ENCODE peak calls at places on chromosome 20, in four cellular contexts. B is thoracic aorta, V is cardiac muscle cell, K is GM12864. X is an unnamed sample.

GRCh38 chr20:63326314-63327228 is 33.6 kb downstream of the COL20A1 start:
- DNase-seq in V (no peak), B (no peak), K (no peak), X (no peak)

GRCh38 chr20:63235399-63235983 is at the start of gene BIRC7:
- DNase-seq in V (no peak), B (no peak), K (no peak), X (no peak)

GRCh38 chr20:58511364-58511763 is 3.8 kb downstream of the APCDD1L start:
- DNase-seq in V (no peak), B (no peak), K (no peak), X (peak)

GRCh38 chr20:18314786-18315406 is 26.6 kb downstream of the ZNF133 start:
- DNase-seq in B (no peak), K (no peak), V (no peak), X (peak)

GRCh38 chr20:12605751-12606150 is 403.0 kb upstream of the SPTLC3 start:
- DNase-seq in V (no peak), B (no peak), K (no peak), X (no peak)

GRCh38 chr20:48463096-48463710 is 364.6 kb downstream of the PREX1 start:
- DNase-seq in K (no peak), B (no peak), V (no peak), X (peak)

GRCh38 chr20:38631155-38632022 is 29.8 kb downstream of the ARHGAP40 start:
- DNase-seq in B (no peak), V (no peak), K (no peak), X (no peak)

GRCh38 chr20:38748097-38748862 is at the start of gene ACTR5:
- DNase-seq in V (peak), B (peak), K (peak), X (peak)

GRCh38 chr20:47315339-47315662 is 41.2 kb downstream of the ZMYND8 start:
- DNase-seq in K (no peak), V (no peak), B (no peak), X (peak)

GRCh38 chr20:33897313-33897912 is 86.3 kb downstream of the CHMP4B start:
- DNase-seq in B (no peak), K (no peak), V (no peak), X (no peak)

GRCh38 chr20:38554986-38555385 is 26.0 kb upstream of the ADIG start:
- DNase-seq in K (no peak), V (no peak), B (no peak), X (no peak)

GRCh38 chr20:14521436-14521835 is 184.0 kb upstream of the FLRT3 start:
- DNase-seq in V (no peak), K (no peak), B (no peak), X (peak)

GRCh38 chr20:24815931-24816330 is 133.1 kb upstream of the CST7 start:
- DNase-seq in K (no peak), V (no peak), B (no peak), X (no peak)

GRCh38 chr20:58179432-58180099 is 48.9 kb downstream of the ANKRD60 start:
- DNase-seq in V (peak), K (no peak), B (no peak), X (peak)

GRCh38 chr20:61210862-61211261 is 41.2 kb upstream of the CDH4 start:
- DNase-seq in B (no peak), K (no peak), V (no peak), X (no peak)

GRCh38 chr20:41386502-41387427 is 20.1 kb upstream of the EMILIN3 start:
- DNase-seq in V (no peak), K (no peak), B (no peak), X (peak)

GRCh38 chr20:46999821-47000465 is 105.3 kb downstream of the EYA2 start:
- DNase-seq in V (no peak), B (no peak), K (no peak), X (no peak)

GRCh38 chr20:35709269-35709668 is 10.1 kb downstream of the ROMO1 start:
- DNase-seq in B (no peak), V (no peak), K (no peak), X (no peak)

GRCh38 chr20:48008850-48009535 is 223.7 kb upstream of the SULF2 start:
- DNase-seq in V (no peak), B (no peak), K (no peak), X (no peak)

GRCh38 chr20:10332656-10333421 is 101.2 kb downstream of the MKKS start:
- DNase-seq in B (no peak), V (no peak), K (no peak), X (peak)

GRCh38 chr20:23340524-23340923 is 10.1 kb upstream of the NXT1 start:
- DNase-seq in B (peak), V (peak), K (no peak), X (peak)

GRCh38 chr20:6053776-6054688 is at the start of gene LRRN4:
- DNase-seq in V (peak), K (no peak), B (no peak), X (peak)

GRCh38 chr20:63682384-63683139 is 13.9 kb upstream of the TNFRSF6B start:
- DNase-seq in B (peak), K (no peak), V (no peak), X (peak)

GRCh38 chr20:36349384-36350170 is 43.4 kb downstream of the DLGAP4 start:
- DNase-seq in V (no peak), B (no peak), K (no peak), X (no peak)

GRCh38 chr20:33339515-33340058 is 56.6 kb downstream of the BPIFB1 start:
- DNase-seq in B (no peak), K (no peak), V (no peak), X (no peak)

GRCh38 chr20:34369265-34369664 is 6.2 kb downstream of the ITCH start:
- DNase-seq in V (no peak), B (no peak), K (no peak), X (no peak)

GRCh38 chr20:10427060-10427692 is 6.8 kb downstream of the MKKS start:
- DNase-seq in V (peak), B (no peak), K (no peak), X (peak)

GRCh38 chr20:32040142-32040953 is 11.7 kb upstream of the HCK start:
- DNase-seq in B (no peak), K (no peak), V (peak), X (no peak)

GRCh38 chr20:17859616-17860232 is 108.9 kb downstream of the SNX5 start:
- DNase-seq in V (peak), K (no peak), B (no peak), X (no peak)

GRCh38 chr20:19512886-19513285 is 245.2 kb upstream of the RIN2 start:
- DNase-seq in K (no peak), B (no peak), V (no peak), X (no peak)

GRCh38 chr20:47198254-47198671 is 158.2 kb downstream of the ZMYND8 start:
- DNase-seq in V (no peak), B (no peak), K (no peak), X (no peak)

GRCh38 chr20:25227317-25227831 is 20.5 kb upstream of the PYGB start:
- DNase-seq in B (no peak), V (peak), K (no peak), X (peak)

GRCh38 chr20:13741879-13742278 is 42.8 kb downstream of the ESF1 start:
- DNase-seq in K (no peak), V (no peak), B (no peak), X (no peak)

GRCh38 chr20:57600324-57601210 is 19.7 kb downstream of the ZBP1 start:
- DNase-seq in B (no peak), K (no peak), V (no peak), X (no peak)

GRCh38 chr20:47568019-47568418 is 66.3 kb downstream of the NCOA3 start:
- DNase-seq in K (no peak), V (peak), B (no peak), X (peak)

GRCh38 chr20:62123450-62124118 is 1.3 kb downstream of the LSM14B start:
- DNase-seq in B (no peak), K (no peak), V (no peak), X (no peak)

DNA sequence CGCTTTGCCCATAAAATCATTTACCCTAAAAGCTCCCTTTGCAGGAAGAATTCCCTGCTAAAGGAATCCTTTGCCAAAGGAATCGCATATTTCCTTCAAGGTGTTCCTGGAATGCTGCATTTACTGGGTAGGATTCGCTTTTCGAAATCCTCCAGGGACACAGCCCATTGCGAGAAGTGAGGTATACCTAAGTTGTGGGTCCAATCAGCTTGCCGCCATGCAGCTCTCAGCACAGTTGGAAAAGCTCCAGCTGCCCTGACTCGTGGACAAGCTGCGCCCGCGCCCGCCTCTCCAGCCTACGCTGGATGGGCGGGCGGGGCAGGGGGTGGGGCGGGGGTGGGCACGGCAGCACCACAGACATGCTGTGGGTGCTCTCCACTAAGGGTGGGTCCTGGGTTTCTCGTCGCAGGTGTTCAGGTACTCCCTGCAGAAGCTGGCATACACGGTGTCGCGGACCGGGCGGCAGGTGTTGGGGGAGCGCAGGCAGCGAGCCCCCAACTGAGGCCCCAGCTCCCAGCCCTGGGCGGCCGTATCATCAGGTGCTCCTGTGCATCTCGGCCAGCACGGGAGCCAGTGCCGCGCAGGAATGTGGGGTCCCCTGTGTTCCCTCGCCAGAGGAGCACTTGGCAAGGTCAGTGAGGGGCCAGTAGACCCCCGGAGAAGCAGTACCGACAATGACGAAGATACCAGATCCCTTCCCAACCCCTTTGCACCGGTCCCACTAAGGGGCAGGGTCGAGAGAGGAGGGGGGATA is 1.4 kb downstream of the NNAT start:
- DNase-seq in V (peak), K (no peak), B (no peak), X (no peak)
- H3K4me3 ChIP-seq in V (peak), K (no peak), B (no peak), X (no peak)

GRCh38 chr20:50389437-50389807 is 120.8 kb upstream of the PTPN1 start:
- DNase-seq in B (no peak), K (no peak), V (no peak), X (no peak)
- TF ChIP-seq CTCF in B (no peak), K (no peak), V (no peak), X (no peak)

GRCh38 chr20:56391596-56392281 is at the start of gene AURKA:
- DNase-seq in K (no peak), V (peak), B (no peak), X (peak)
- H3K4me3 ChIP-seq in K (peak), V (peak), B (peak), X (peak)

GRCh38 chr20:44911264-44911921 is 1.5 kb downstream of the PABPC1L start:
- DNase-seq in V (peak), B (no peak), K (no peak), X (peak)
- TF ChIP-seq CTCF in V (peak), B (no peak), K (peak), X (peak)

GRCh38 chr20:3160418-3160817 is 753 bp upstream of the FASTKD5 start:
- DNase-seq in B (no peak), V (no peak), K (no peak), X (no peak)
- H3K4me3 ChIP-seq in B (peak), V (peak), K (peak), X (no peak)

GRCh38 chr20:7993703-7994102 is 25.9 kb downstream of the TMX4 start:
- DNase-seq in K (no peak), V (no peak), B (no peak), X (no peak)

GRCh38 chr20:7984192-7984591 is 35.4 kb downstream of the TMX4 start:
- DNase-seq in K (no peak), V (no peak), B (no peak), X (no peak)

GRCh38 chr20:7993238-7993637 is 26.3 kb downstream of the TMX4 start:
- DNase-seq in B (no peak), K (no peak), V (no peak), X (no peak)

GRCh38 chr20:7985916-7986315 is 33.6 kb downstream of the TMX4 start:
- DNase-seq in V (no peak), B (no peak), K (no peak), X (no peak)

GRCh38 chr20:7989379-7989778 is 30.2 kb downstream of the TMX4 start:
- DNase-seq in K (no peak), V (no peak), B (no peak), X (peak)
- TF ChIP-seq CTCF in K (no peak), V (no peak), B (no peak), X (no peak)

GRCh38 chr20:53940883-53941546 is 129.4 kb downstream of the BCAS1 start:
- DNase-seq in K (no peak), V (no peak), B (no peak), X (peak)

GRCh38 chr20:53938739-53939138 is 131.7 kb downstream of the BCAS1 start:
- DNase-seq in K (no peak), V (no peak), B (no peak), X (no peak)

GRCh38 chr20:53937929-53938367 is 132.4 kb downstream of the BCAS1 start:
- DNase-seq in B (no peak), V (no peak), K (no peak), X (no peak)

GRCh38 chr20:53940356-53940694 is 130.1 kb downstream of the BCAS1 start:
- DNase-seq in K (no peak), B (no peak), V (no peak), X (no peak)

DNA sequence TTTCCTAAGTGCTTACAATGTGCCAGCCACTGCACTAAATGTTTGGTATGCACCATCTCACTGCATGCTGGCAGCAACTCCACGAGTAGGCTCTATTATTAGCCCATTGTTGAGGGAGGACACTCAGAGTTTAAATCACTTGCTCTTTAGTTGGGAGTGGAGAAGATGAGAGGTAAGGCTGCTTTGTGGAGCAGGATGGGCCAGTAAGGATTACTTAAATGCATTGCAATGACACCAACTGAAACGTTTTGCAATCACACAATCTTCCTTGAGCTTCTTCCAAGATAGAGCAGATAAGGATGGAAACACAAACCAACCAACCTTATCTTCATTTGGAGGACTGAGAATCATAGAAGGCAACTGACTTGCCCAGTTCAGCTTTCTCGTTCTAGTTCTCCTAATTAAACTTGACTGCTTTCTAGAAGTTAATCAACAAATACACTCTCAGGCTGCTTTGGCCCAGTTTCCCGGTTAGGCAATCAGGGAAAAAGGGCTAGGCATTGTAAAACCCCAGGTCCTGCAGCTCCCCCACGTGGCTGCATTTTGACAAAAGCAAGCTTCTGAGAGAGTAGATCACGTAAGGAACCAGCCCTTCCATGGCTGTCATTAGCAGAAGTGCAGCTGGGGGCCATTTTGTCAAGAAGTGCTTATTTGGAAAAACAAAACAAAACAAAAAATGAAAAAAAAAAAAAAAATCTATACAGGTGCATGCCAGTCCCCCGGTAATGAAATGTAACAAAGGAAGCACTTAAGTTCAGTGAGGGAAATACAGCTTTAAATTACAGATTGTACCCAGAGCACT is 130.6 kb downstream of the BCAS1 start:
- DNase-seq in K (peak), V (peak), B (peak), X (peak)
- H3K4me3 ChIP-seq in K (peak), V (peak), B (peak), X (no peak)

GRCh38 chr20:2086177-2086979 is 15.2 kb upstream of the STK35 start:
- DNase-seq in B (no peak), K (no peak), V (no peak), X (no peak)
- TF ChIP-seq CTCF in B (no peak), K (no peak), V (peak), X (peak)

DNA sequence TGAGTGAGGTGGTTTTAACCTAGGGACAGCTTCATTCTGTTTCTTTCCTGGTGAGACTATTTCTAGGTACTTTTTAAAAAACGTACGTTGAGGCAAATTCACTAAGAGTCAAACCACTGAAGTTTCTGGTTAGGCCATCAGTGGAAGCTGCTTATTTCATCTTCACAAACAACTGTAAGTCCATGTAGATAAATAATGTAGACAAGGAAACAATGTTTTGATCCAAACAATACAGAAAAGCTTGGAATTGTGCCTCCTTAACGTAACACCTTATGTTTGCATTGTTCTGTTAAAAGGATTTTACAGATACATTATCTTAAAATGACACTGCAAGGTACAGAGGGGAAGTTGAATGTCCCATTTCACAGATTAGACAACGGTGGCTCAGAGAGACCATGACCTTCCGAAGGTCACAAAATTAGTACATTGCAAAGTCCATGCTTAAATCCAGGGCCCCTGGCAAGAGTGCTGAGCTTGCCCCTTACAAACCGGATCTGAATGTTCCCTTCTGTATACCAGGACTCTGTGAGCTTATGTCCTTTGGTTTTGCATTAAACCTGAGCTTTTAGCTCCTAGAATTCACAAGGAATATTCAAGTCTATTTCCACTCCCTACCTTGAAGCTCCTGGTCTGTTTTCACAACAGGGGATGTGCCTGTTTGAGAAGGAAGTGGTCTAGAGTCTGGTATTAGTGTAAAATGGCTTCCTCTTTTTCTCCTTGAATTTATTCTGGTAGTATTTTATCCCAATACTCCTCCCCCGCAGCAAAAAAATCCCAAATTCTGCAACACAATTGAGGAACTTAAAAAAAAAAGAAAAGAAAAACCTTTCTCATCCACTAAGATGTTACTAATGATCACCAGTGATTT is 28.8 kb upstream of the ZNF217 start:
- DNase-seq in B (no peak), K (no peak), V (no peak), X (no peak)
- H3K4me3 ChIP-seq in B (peak), K (peak), V (no peak), X (no peak)

DNA sequence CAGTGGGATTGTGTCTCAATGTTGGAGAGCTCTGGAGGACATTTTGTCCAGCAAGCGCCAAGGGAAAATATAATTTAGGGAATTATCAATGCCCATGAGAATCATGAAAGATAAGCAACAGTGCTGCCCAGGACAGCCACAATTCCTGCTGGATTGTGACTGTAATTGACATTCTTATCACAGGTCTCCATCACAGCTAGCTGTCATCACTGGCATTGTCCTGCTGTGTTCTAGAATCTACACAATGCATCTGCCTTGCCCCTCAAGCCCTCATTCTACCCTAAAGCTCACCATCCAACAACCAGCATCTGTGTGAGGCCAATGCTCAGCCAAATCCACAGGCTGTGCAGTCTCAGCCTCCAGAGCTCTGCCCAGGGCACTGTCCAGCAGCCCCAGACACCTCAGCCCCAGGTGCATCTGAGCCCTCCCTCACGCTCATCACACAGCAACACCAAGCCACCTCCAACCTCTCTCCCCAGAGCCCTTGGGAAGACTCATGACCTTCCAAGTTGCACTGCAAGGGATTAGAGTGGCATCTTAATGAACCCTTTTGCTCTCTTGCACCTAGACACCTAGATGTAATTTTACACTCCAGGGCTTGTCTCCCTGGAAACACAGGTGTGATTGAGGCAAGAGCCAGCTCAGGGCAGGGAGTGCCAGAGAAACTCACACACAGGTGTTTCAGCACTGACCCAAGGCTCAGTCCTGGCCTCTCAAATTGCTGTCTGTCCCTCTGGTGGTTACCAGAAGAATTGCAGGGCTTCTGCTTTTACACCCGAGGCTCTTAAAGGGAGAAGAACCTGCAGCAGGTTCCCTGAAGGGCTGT is 85.2 kb upstream of the PHACTR3 start:
- DNase-seq in B (no peak), K (peak), V (peak), X (peak)
- TF ChIP-seq CTCF in B (peak), K (peak), V (peak), X (peak)